ENCODE peak calls at places on chromosomes 6 and 20, in five cellular contexts. I is spleen; R is CD4-positive, alpha-beta memory T cell; P is tibial nerve; N is substantia nigra. Q is an unnamed sample.

GRCh38 chr20:49480236-49480635 is 2.2 kb downstream of the KCNB1 start:
- DNase-seq in I (no peak), R (no peak), P (no peak), N (no peak), Q (no peak)

GRCh38 chr6:148507774-148508173 is 165.1 kb downstream of the SASH1 start:
- DNase-seq in I (no peak), R (no peak), P (no peak), N (no peak), Q (no peak)

GRCh38 chr6:154615483-154616025 is 105.1 kb upstream of the CNKSR3 start:
- DNase-seq in I (no peak), R (no peak), P (peak), N (peak), Q (peak)

GRCh38 chr6:19301980-19302379 is 535.2 kb upstream of the ID4 start:
- DNase-seq in I (no peak), R (no peak), P (no peak), N (no peak), Q (no peak)

GRCh38 chr6:111307275-111307858 is 175.7 kb downstream of the REV3L start:
- DNase-seq in I (no peak), R (no peak), P (no peak), N (no peak), Q (peak)

GRCh38 chr6:170205534-170206316 is 85.2 kb downstream of the DLL1 start:
- DNase-seq in I (no peak), R (no peak), P (no peak), N (no peak), Q (no peak)

GRCh38 chr6:5084787-5085637 is at the start of gene PPP1R3G:
- DNase-seq in I (peak), R (no peak), P (peak), N (peak), Q (no peak)

GRCh38 chr6:67449602-67450001 is 1185.5 kb upstream of the ADGRB3 start:
- DNase-seq in I (no peak), R (no peak), P (no peak), N (no peak), Q (no peak)

GRCh38 chr20:59706106-59706693 is 101.9 kb downstream of the PHACTR3 start:
- DNase-seq in I (no peak), R (no peak), P (no peak), N (no peak), Q (no peak)

GRCh38 chr20:17845701-17846475 is 122.7 kb downstream of the SNX5 start:
- DNase-seq in I (no peak), R (peak), P (no peak), N (no peak), Q (no peak)

GRCh38 chr6:161835426-161836029 is 561.7 kb upstream of the AGPAT4 start:
- DNase-seq in I (no peak), R (no peak), P (no peak), N (peak), Q (no peak)

GRCh38 chr6:142380626-142381025 is 78.8 kb downstream of the ADGRG6 start:
- DNase-seq in I (no peak), R (no peak), P (no peak), N (no peak), Q (no peak)

GRCh38 chr6:108638993-108639392 is 78.3 kb downstream of the FOXO3 start:
- DNase-seq in I (no peak), R (no peak), P (no peak), N (no peak), Q (no peak)

GRCh38 chr6:126888727-126889725 is 229.4 kb upstream of the RSPO3 start:
- DNase-seq in I (no peak), R (no peak), P (no peak), N (no peak), Q (no peak)

GRCh38 chr20:39145921-39146320 is 183.8 kb downstream of the DHX35 start:
- DNase-seq in I (no peak), R (no peak), P (no peak), N (no peak), Q (no peak)

GRCh38 chr6:129416337-129416990 is 293.5 kb downstream of the ARHGAP18 start:
- DNase-seq in I (no peak), R (no peak), P (no peak), N (no peak), Q (no peak)

GRCh38 chr20:51125774-51126173 is 102.9 kb upstream of the KCNG1 start:
- DNase-seq in I (no peak), R (no peak), P (no peak), N (no peak), Q (no peak)

GRCh38 chr20:57746832-57747404 is 37.1 kb upstream of the PMEPA1 start:
- DNase-seq in I (peak), R (no peak), P (no peak), N (no peak), Q (no peak)

GRCh38 chr20:63895886-63896135 is 885 bp downstream of the DNAJC5 start:
- DNase-seq in I (no peak), R (peak), P (no peak), N (no peak), Q (no peak)

GRCh38 chr20:62880147-62880934 is 18.7 kb upstream of the TCFL5 start:
- DNase-seq in I (no peak), R (no peak), P (no peak), N (no peak), Q (no peak)

GRCh38 chr20:17558154-17558940 is 11.5 kb upstream of the DSTN start:
- DNase-seq in I (no peak), R (no peak), P (no peak), N (no peak), Q (peak)

GRCh38 chr6:42099340-42100028 is 42.9 kb downstream of the C6orf132 start:
- DNase-seq in I (no peak), R (no peak), P (peak), N (no peak), Q (peak)

GRCh38 chr6:16821834-16822264 is 60.6 kb upstream of the ATXN1 start:
- DNase-seq in I (no peak), R (no peak), P (no peak), N (no peak), Q (no peak)

DNA sequence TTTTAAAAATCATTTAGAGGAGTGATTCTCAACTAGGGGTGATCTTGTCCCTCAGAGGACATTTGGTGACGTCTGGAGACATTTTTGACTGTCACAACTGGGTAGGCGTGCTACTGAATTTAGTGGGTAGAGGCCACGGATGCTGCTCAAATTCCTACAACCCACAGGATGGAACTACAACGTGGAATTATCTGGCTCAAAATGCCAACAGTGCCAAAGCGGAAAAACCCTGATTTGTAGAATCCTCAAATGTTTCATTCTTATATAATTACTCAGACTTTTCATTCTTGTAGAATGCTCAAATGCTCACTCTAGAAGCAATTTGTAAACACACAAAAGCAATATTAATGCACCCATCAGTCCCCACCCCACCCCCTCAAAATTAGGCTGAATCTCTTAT is 229.8 kb downstream of the ZMYND8 start:
- DNase-seq in I (no peak), R (no peak), P (no peak), N (no peak), Q (no peak)
- H3K27ac ChIP-seq in I (no peak), R (no peak), P (peak), N (no peak), Q (peak)

GRCh38 chr6:35047265-35048011 is 93.7 kb downstream of the TCP11 start:
- DNase-seq in I (no peak), R (no peak), P (no peak), N (no peak), Q (no peak)

GRCh38 chr6:35048631-35049083 is 92.5 kb downstream of the TCP11 start:
- DNase-seq in I (no peak), R (peak), P (no peak), N (peak), Q (no peak)

GRCh38 chr6:35048031-35048613 is 93.0 kb downstream of the TCP11 start:
- DNase-seq in I (no peak), R (no peak), P (no peak), N (peak), Q (no peak)

GRCh38 chr6:35046098-35046497 is 95.0 kb downstream of the TCP11 start:
- DNase-seq in I (no peak), R (no peak), P (no peak), N (no peak), Q (no peak)

GRCh38 chr6:35046862-35047261 is 94.3 kb downstream of the TCP11 start:
- DNase-seq in I (no peak), R (no peak), P (no peak), N (no peak), Q (no peak)
- H3K27ac ChIP-seq in I (peak), R (no peak), P (peak), N (peak), Q (peak)

GRCh38 chr6:22149501-22150490 is 147.0 kb downstream of the PRL start:
- DNase-seq in I (no peak), R (no peak), P (no peak), N (no peak), Q (no peak)
- H3K27ac ChIP-seq in I (no peak), R (no peak), P (no peak), N (peak), Q (no peak)

DNA sequence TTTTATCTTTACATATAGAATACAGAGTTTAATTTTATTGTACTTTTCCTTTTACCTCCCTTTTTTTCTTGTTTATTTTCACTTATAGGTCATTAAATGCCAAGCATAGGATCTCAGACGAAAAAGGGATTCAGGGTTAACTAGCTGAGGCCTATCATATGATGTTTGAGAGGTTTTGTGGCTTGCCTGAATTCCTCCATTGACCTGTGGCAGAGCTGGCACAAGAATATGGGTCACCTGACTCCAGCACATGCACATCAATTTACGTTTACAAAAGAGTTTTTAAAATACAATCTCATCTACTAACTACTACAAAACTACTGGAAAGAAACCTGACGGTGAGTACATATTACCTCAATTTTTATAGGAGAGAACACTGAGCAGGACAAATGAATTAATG is 60.4 kb downstream of the SGK1 start:
- DNase-seq in I (no peak), R (no peak), P (no peak), N (no peak), Q (no peak)
- H3K27ac ChIP-seq in I (no peak), R (no peak), P (no peak), N (no peak), Q (no peak)

GRCh38 chr20:32036716-32037355 is 15.2 kb upstream of the HCK start:
- DNase-seq in I (no peak), R (no peak), P (no peak), N (no peak), Q (no peak)
- H3K27ac ChIP-seq in I (peak), R (no peak), P (no peak), N (no peak), Q (no peak)

GRCh38 chr6:135102191-135102590 is 47.6 kb upstream of the HBS1L start:
- DNase-seq in I (no peak), R (no peak), P (no peak), N (no peak), Q (no peak)
- H3K27ac ChIP-seq in I (no peak), R (no peak), P (no peak), N (no peak), Q (no peak)

GRCh38 chr20:2984956-2985661 is 58.3 kb upstream of the GNRH2 start:
- DNase-seq in I (no peak), R (no peak), P (no peak), N (no peak), Q (peak)

GRCh38 chr20:2983508-2983907 is 59.9 kb upstream of the GNRH2 start:
- DNase-seq in I (no peak), R (no peak), P (no peak), N (no peak), Q (no peak)

GRCh38 chr20:2981646-2982045 is 61.8 kb upstream of the GNRH2 start:
- DNase-seq in I (no peak), R (no peak), P (no peak), N (no peak), Q (no peak)

GRCh38 chr20:2986466-2986865 is 57.0 kb upstream of the GNRH2 start:
- DNase-seq in I (no peak), R (no peak), P (no peak), N (no peak), Q (peak)

DNA sequence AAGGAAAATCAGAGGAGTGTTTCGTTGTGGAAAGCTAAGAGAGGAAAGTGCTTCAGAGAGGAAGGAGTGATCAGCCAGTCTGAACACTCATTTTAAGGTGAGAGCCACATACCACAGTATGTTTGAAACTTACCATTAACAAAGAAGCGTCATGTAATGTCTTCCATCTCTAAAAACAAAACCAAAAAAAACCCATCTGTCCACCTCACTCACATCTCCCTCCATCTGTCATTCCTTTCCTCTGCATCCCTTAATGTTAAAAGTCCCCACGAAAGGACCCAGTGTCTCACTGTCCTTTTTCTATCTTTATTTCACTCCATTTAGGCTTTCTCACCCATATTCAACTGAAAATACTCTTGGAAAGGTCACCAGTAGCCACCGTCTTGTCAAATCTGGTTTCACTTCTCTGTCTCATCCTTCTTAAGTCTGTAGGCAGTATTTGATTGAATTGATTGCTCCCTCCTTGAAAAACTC is 59.4 kb upstream of the GNRH2 start:
- DNase-seq in I (no peak), R (peak), P (no peak), N (no peak), Q (no peak)
- H3K27ac ChIP-seq in I (no peak), R (no peak), P (no peak), N (no peak), Q (no peak)

GRCh38 chr20:22403860-22404608 is 180.3 kb downstream of the FOXA2 start:
- DNase-seq in I (no peak), R (no peak), P (no peak), N (no peak), Q (no peak)
- H3K27ac ChIP-seq in I (no peak), R (no peak), P (no peak), N (no peak), Q (no peak)

GRCh38 chr20:31666258-31667042 is 28.7 kb downstream of the COX4I2 start:
- DNase-seq in I (peak), R (peak), P (no peak), N (peak), Q (no peak)

GRCh38 chr20:31669876-31670275 is 32.2 kb downstream of the COX4I2 start:
- DNase-seq in I (no peak), R (no peak), P (no peak), N (no peak), Q (no peak)

GRCh38 chr20:31664696-31665354 is 27.1 kb downstream of the COX4I2 start:
- DNase-seq in I (no peak), R (no peak), P (no peak), N (no peak), Q (no peak)

GRCh38 chr20:31665753-31666152 is 28.0 kb downstream of the COX4I2 start:
- DNase-seq in I (no peak), R (no peak), P (no peak), N (no peak), Q (no peak)

GRCh38 chr20:31667315-31668285 is 29.9 kb downstream of the COX4I2 start:
- DNase-seq in I (no peak), R (no peak), P (no peak), N (no peak), Q (no peak)
- H3K27ac ChIP-seq in I (peak), R (peak), P (peak), N (peak), Q (peak)

GRCh38 chr6:53280207-53280606 is 68.5 kb downstream of the ELOVL5 start:
- DNase-seq in I (no peak), R (no peak), P (no peak), N (no peak), Q (no peak)

GRCh38 chr6:53282234-53282633 is 66.5 kb downstream of the ELOVL5 start:
- DNase-seq in I (no peak), R (no peak), P (no peak), N (no peak), Q (no peak)

GRCh38 chr6:53281518-53282215 is 67.1 kb downstream of the ELOVL5 start:
- DNase-seq in I (no peak), R (no peak), P (no peak), N (no peak), Q (no peak)

GRCh38 chr6:53282741-53283140 is 66.0 kb downstream of the ELOVL5 start:
- DNase-seq in I (no peak), R (no peak), P (no peak), N (peak), Q (no peak)

DNA sequence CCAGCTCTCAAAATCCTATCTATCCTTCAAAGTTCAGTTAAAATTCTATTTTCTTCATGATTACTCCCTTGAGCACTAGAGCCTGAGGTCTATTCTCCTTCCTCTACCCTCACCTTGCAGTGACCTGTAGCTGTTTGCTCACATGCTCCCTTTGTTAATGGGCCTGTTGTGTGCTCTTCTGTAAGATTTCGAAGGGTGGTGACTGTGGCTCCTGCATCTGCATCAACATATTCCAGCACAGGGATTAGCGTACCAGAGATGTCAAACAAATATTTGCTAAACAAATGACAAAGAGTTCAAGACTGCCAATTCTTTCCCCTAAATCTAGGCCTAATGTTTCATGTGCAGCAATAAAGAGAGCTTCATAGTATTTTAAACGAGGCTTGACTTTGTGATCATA is 69.4 kb downstream of the ELOVL5 start:
- DNase-seq in I (no peak), R (no peak), P (no peak), N (no peak), Q (no peak)
- H3K27ac ChIP-seq in I (peak), R (no peak), P (no peak), N (no peak), Q (no peak)